ENCODE peak calls at places on chromosomes 13 and 19, in ten cellular contexts. Q, D, C, K, F, W, G, R, Z and V are unnamed samples.

GRCh38 chr19:2270572-2271515 is 11.1 kb downstream of the PEAK3 start:
- DNase-seq in Q (peak; percentile 96), R (peak; percentile 84), D (no peak), W (no peak), K (peak; percentile 86), C (peak; percentile 86), Z (peak; percentile 78), F (no peak), G (peak; percentile 64), V (peak; percentile 62)

GRCh38 chr19:40688294-40688693 is 2.2 kb downstream of the NUMBL start:
- DNase-seq in F (no peak), W (no peak), C (no peak), D (no peak), R (no peak), Q (no peak), Z (no peak), K (no peak), G (no peak), V (no peak)

GRCh38 chr13:97710797-97711196 is 242.7 kb upstream of the IPO5 start:
- DNase-seq in F (no peak), G (no peak), C (no peak), K (no peak), Z (no peak), W (no peak), D (no peak), R (no peak), Q (no peak), V (no peak)

GRCh38 chr19:1618157-1619093 is 13.2 kb upstream of the UQCR11 start:
- DNase-seq in R (no peak), W (no peak), F (no peak), K (peak; percentile 25), Z (peak; percentile 24), Q (no peak), G (peak; percentile 62), D (no peak), C (peak; percentile 17), V (no peak)

GRCh38 chr19:35851213-35852028 is 883 bp downstream of the NPHS1 start:
- DNase-seq in F (no peak), D (no peak), G (no peak), Z (no peak), K (no peak), R (no peak), W (no peak), Q (no peak), C (no peak), V (no peak)

GRCh38 chr19:38142176-38143035 is 81.6 kb downstream of the DPF1 start:
- DNase-seq in R (peak; percentile 28), K (peak; percentile 51), F (no peak), Z (peak; percentile 32), Q (no peak), W (no peak), D (peak; percentile 5), C (peak; percentile 41), G (peak; percentile 81), V (no peak)

GRCh38 chr13:48235100-48235813 is 2.3 kb downstream of the ITM2B start:
- DNase-seq in Q (no peak), F (no peak), D (no peak), G (no peak), C (peak; percentile 46), Z (peak; percentile 62), R (peak; percentile 25), W (peak; percentile 39), K (no peak), V (no peak)

GRCh38 chr19:33298146-33298911 is 4.0 kb downstream of the CEBPA start:
- DNase-seq in G (no peak), Q (peak; percentile 58), C (no peak), K (no peak), F (no peak), R (no peak), D (no peak), W (peak; percentile 46), Z (peak; percentile 80), V (no peak)

DNA sequence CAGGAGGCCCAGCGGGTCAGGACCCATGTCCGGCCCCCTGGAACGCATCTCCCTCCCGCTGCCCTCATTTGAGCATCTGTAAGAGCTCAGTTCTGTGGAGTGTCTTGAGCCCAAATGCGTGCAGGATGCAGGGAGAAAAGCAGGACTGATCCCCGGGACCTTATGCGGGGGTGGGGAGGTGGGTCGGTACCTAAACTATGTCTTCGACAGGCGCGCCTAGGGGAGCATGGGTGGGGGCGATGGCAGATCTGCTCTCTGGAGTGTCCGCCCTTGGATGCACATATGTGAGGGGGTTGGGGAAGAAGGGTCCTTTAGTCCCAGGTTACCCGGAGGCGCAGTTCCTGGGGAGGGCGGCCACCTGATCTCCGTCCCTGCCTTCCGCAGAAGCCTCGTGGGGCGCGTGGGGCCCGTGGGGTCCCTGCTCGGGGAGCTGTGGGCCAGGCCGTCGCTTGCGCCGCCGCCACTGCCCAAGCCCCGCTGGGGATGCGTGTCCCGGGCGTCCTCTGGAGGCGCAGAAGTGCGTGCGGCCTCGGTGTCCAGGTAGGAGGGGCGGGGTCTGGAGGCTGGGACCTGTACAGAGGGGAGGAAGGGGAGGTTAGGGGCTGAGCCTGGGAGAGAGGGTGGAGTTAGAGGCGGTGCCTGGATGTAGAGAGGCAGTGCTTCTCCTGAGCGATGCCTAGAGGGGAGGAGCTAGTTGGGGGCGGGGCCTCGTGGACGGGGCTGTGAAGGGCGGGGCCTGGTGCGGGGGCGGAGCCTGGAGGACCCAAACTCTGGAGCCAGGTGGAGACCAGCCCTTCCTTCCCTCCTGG is 2.8 kb downstream of the CILP2 start:
- DNase-seq in C (no peak), Z (peak; percentile 57), R (no peak), K (no peak), W (peak; percentile 91), F (no peak), Q (peak; percentile 87), D (no peak), G (peak; percentile 45), V (peak; percentile 47)
- TF ChIP-seq CTCF in C (no peak), Z (no peak), R (no peak), K (no peak), W (no peak), F (no peak), Q (no peak), D (no peak), G (no peak), V (no peak)

GRCh38 chr13:28495586-28496564 is 947 bp upstream of the FLT1 start:
- DNase-seq in G (no peak), F (no peak), R (no peak), D (no peak), K (no peak), Z (no peak), C (no peak), W (no peak), Q (no peak), V (no peak)

GRCh38 chr13:28493740-28494536 is 990 bp downstream of the FLT1 start:
- DNase-seq in C (no peak), R (no peak), G (no peak), K (no peak), Z (no peak), F (no peak), D (no peak), W (no peak), Q (peak; percentile 78), V (no peak)

GRCh38 chr13:28494537-28494860 is 429 bp downstream of the FLT1 start:
- DNase-seq in R (no peak), C (no peak), K (no peak), D (no peak), Z (peak; percentile 19), Q (no peak), W (no peak), G (no peak), F (no peak), V (no peak)

GRCh38 chr13:28492527-28493367 is 2.2 kb downstream of the FLT1 start:
- DNase-seq in K (no peak), G (no peak), C (no peak), R (no peak), D (no peak), F (peak; percentile 52), Z (no peak), W (no peak), Q (no peak), V (no peak)

GRCh38 chr13:28494861-28495585 is at the start of gene FLT1:
- DNase-seq in Z (peak; percentile 21), F (no peak), R (peak; percentile 38), K (no peak), G (no peak), C (no peak), D (no peak), Q (peak; percentile 85), W (no peak), V (no peak)
- TF ChIP-seq CTCF in Z (no peak), F (no peak), R (no peak), K (no peak), G (no peak), C (no peak), D (no peak), Q (no peak), W (no peak), V (no peak)

DNA sequence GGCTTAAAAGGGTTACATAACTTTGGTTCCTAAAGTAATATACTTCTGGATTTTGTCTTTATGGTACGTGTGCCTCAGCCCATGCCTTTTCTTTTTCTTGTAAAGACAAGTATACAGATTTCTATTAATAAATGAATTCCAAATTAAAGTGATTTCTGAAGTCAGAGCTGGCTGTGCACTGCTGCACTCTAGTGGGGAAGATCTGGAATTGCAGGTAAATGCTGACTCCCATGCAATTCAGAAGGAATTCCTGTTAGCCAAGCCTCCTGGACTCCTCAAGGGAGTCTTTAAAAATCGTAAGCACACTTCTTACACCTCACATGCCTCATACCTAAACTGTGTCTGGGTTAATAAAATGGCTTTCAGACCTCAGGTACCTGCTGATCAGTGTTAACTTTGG is 118.4 kb upstream of the SLC7A1 start:
- DNase-seq in G (peak; percentile 8), D (no peak), C (no peak), K (peak; percentile 45), W (no peak), Z (peak; percentile 12), F (no peak), Q (no peak), R (peak; percentile 21), V (no peak)
- TF ChIP-seq CTCF in G (peak; percentile 31), D (peak; percentile 83), C (peak; percentile 64), K (peak; percentile 78), W (peak; percentile 85), Z (peak; percentile 84), F (peak; percentile 86), Q (peak; percentile 47), R (peak; percentile 65), V (no peak)

GRCh38 chr19:45250216-45250831 is 747 bp upstream of the MARK4 start:
- DNase-seq in R (no peak), K (no peak), D (no peak), Z (peak; percentile 51), F (no peak), G (no peak), W (peak; percentile 56), Q (peak; percentile 73), C (no peak), V (no peak)

GRCh38 chr19:45253396-45254027 is 2.4 kb downstream of the MARK4 start:
- DNase-seq in K (peak; percentile 25), G (no peak), Z (peak; percentile 46), Q (no peak), R (peak; percentile 21), F (no peak), W (no peak), C (peak; percentile 30), D (no peak), V (no peak)

GRCh38 chr19:45249261-45250033 is 1.6 kb upstream of the MARK4 start:
- DNase-seq in K (no peak), R (no peak), D (no peak), Z (peak; percentile 21), W (no peak), C (no peak), F (no peak), Q (no peak), G (no peak), V (no peak)

GRCh38 chr19:45250832-45251451 is at the start of gene MARK4:
- DNase-seq in C (peak; percentile 46), G (peak; percentile 36), Z (peak; percentile 61), D (no peak), K (peak; percentile 26), W (no peak), F (no peak), Q (peak; percentile 89), R (peak; percentile 34), V (no peak)

DNA sequence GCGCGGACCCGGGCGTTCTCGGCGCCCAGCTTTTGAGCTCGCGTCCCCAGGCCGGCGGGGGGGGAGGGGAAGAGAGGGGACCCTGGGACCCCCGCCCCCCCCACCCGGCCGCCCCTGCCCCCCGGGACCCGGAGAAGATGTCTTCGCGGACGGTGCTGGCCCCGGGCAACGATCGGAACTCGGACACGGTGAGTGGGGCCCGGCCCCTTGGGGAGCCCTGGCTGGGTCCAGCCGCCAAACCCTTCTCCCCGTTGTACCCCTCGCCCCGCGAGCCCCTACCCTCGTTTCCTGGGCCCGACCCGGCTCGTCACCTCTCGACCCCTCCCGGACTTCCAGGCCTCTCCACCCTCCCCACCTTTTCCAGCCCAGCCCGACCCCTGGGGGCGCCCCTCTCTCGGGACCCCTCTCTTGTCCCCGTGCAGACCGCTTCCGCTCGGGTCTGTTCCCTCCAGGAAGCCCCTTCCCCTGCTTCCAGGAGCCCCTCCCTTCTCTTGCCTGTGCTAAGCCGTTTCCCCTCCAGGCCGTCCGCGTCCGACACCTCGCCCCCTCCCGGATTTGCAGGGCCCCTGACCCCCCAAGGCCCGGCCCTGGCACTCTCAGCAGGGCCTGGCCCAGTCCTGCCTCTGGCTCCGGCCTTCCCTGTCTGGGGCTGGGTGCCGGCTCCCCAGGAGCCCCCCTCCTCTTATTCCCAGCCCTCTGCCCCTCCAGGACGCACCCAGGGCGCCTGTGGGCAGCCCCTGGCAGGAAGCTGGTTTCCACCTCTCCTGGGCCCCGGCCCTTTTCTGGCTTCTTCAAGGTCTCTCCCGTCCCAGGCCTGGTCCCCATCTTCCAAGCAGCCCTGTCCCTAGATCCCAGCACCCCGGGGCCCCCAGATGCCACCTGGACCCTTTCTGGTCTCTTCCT is 632 bp downstream of the MARK4 start:
- DNase-seq in W (no peak), G (no peak), Z (no peak), D (no peak), K (no peak), Q (peak; percentile 84), C (peak; percentile 21), R (no peak), F (no peak), V (no peak)
- TF ChIP-seq CTCF in W (no peak), G (no peak), Z (no peak), D (no peak), K (no peak), Q (no peak), C (no peak), R (no peak), F (no peak), V (no peak)